ENCODE peak calls at places on chromosomes 2 and 18, in seven cellular contexts. G, Z, D, M, P, U and Q are unnamed samples.

GRCh38 chr2:26020214-26020613 is 13.7 kb upstream of the RAB10 start:
- DNase-seq in M (no peak), Z (no peak), D (no peak), G (no peak), P (no peak), U (no peak), Q (no peak)

GRCh38 chr2:43159797-43160196 is 66.6 kb downstream of the ZFP36L2 start:
- DNase-seq in G (no peak), Z (no peak), P (no peak), D (no peak), U (no peak), M (no peak), Q (no peak)

GRCh38 chr2:196453613-196454047 is 185.9 kb upstream of the CCDC150 start:
- DNase-seq in P (peak), Z (peak), D (peak), U (peak), G (no peak), M (no peak), Q (no peak)

GRCh38 chr2:222805591-222806304 is 55.1 kb upstream of the ACSL3 start:
- DNase-seq in Z (peak), P (no peak), G (no peak), M (no peak), D (no peak), U (no peak), Q (no peak)

GRCh38 chr2:15811367-15811766 is 129.0 kb upstream of the MYCN start:
- DNase-seq in M (no peak), D (no peak), G (no peak), U (no peak), P (no peak), Z (no peak), Q (no peak)

GRCh38 chr2:44237221-44237620 is 38.1 kb upstream of the SLC3A1 start:
- DNase-seq in Z (no peak), D (no peak), G (no peak), P (no peak), U (no peak), M (no peak), Q (no peak)

GRCh38 chr18:36758001-36758400 is 70.8 kb downstream of the TPGS2 start:
- DNase-seq in Z (peak), P (no peak), G (no peak), M (no peak), D (no peak), U (no peak), Q (no peak)

GRCh38 chr2:217939629-217940245 is 63.1 kb downstream of the TNS1 start:
- DNase-seq in M (no peak), U (no peak), Z (no peak), P (no peak), D (no peak), G (no peak), Q (no peak)

GRCh38 chr18:23964282-23965238 is 50.0 kb upstream of the TTC39C start:
- DNase-seq in U (no peak), Z (no peak), M (peak), D (no peak), G (peak), P (no peak), Q (no peak)

GRCh38 chr2:151974997-151975396 is 123.8 kb downstream of the CACNB4 start:
- DNase-seq in D (no peak), G (no peak), P (no peak), U (no peak), M (no peak), Z (no peak), Q (no peak)

GRCh38 chr2:225670111-225670974 is 270.8 kb downstream of the NYAP2 start:
- DNase-seq in D (peak), P (peak), M (no peak), U (no peak), G (no peak), Z (peak), Q (no peak)

GRCh38 chr18:56043691-56044090 is 455.7 kb upstream of the TCF4 start:
- DNase-seq in D (no peak), U (peak), G (no peak), M (no peak), P (no peak), Z (no peak), Q (peak)

GRCh38 chr18:77622009-77622692 is 372.5 kb downstream of the GALR1 start:
- DNase-seq in P (no peak), U (no peak), D (no peak), M (no peak), G (no peak), Z (no peak), Q (no peak)

GRCh38 chr2:101976887-101977286 is 14.9 kb upstream of the IL1R2 start:
- DNase-seq in Z (no peak), G (no peak), U (no peak), D (no peak), P (no peak), M (no peak), Q (no peak)

GRCh38 chr2:65366595-65367125 is 65.7 kb downstream of the SPRED2 start:
- DNase-seq in P (peak), G (no peak), U (no peak), D (peak), Z (peak), M (no peak), Q (no peak)

GRCh38 chr2:218406949-218407703 is 7.5 kb downstream of the CTDSP1 start:
- DNase-seq in M (peak), G (peak), U (peak), Z (peak), P (peak), D (peak), Q (peak)

GRCh38 chr2:55490554-55490953 is 29.0 kb upstream of the CFAP36 start:
- DNase-seq in D (peak), Z (peak), G (no peak), P (peak), M (no peak), U (peak), Q (no peak)

GRCh38 chr2:7115364-7115763 is 198.2 kb downstream of the RNF144A start:
- DNase-seq in U (no peak), P (no peak), M (no peak), D (no peak), G (no peak), Z (no peak), Q (no peak)